ENCODE peak calls at places on chromosomes 6 and 20, in ten cellular contexts. P, J, C, D, O, E, S, I, G and R are unnamed samples.
A peak's percentile ranks its signal among the peaks of the same experiment; 100 is the strongest.

GRCh38 chr20:47250360-47250759 is 106.1 kb downstream of the ZMYND8 start:
- DNase-seq in P (no peak), J (no peak), C (no peak), D (no peak), O (no peak), E (no peak), S (no peak), I (no peak), G (no peak), R (no peak)

GRCh38 chr6:50093938-50094272 is 44.2 kb upstream of the DEFB112 start:
- DNase-seq in P (no peak), J (no peak), C (no peak), D (no peak), O (no peak), E (no peak), S (no peak), I (no peak), G (no peak), R (no peak)

GRCh38 chr6:132445201-132445951 is 44.1 kb upstream of the MOXD1 start:
- DNase-seq in P (no peak), J (peak; percentile 79), C (peak; percentile 96), D (peak; percentile 4), O (no peak), E (peak; percentile 84), S (no peak), I (no peak), G (peak; percentile 72), R (peak; percentile 52)

GRCh38 chr6:5422321-5422915 is 161.1 kb downstream of the FARS2 start:
- DNase-seq in P (no peak), J (peak; percentile 47), C (peak; percentile 72), D (no peak), O (no peak), E (peak; percentile 59), S (peak; percentile 7), I (peak; percentile 12), G (peak; percentile 57), R (peak; percentile 53)

GRCh38 chr6:17633465-17634188 is 33.5 kb downstream of the FAM8A1 start:
- DNase-seq in P (no peak), J (no peak), C (no peak), D (no peak), O (no peak), E (no peak), S (no peak), I (no peak), G (no peak), R (no peak)

GRCh38 chr20:37165031-37165430 is 14.1 kb upstream of the RPN2 start:
- DNase-seq in P (no peak), J (no peak), C (no peak), D (no peak), O (no peak), E (no peak), S (no peak), I (no peak), G (no peak), R (no peak)

GRCh38 chr6:158703121-158703839 is 53.4 kb downstream of the SYTL3 start:
- DNase-seq in P (no peak), J (no peak), C (no peak), D (no peak), O (peak; percentile 59), E (no peak), S (no peak), I (no peak), G (no peak), R (no peak)

GRCh38 chr6:151018035-151018434 is 152.5 kb downstream of the MTHFD1L start:
- DNase-seq in P (no peak), J (no peak), C (peak; percentile 63), D (no peak), O (no peak), E (no peak), S (peak; percentile 57), I (no peak), G (no peak), R (no peak)

GRCh38 chr6:83309344-83309743 is 116.2 kb downstream of the RWDD2A start:
- DNase-seq in P (no peak), J (no peak), C (peak; percentile 13), D (no peak), O (no peak), E (no peak), S (no peak), I (no peak), G (peak; percentile 14), R (peak; percentile 14)

GRCh38 chr6:39980839-39981580 is 46.7 kb upstream of the MOCS1 start:
- DNase-seq in P (no peak), J (peak; percentile 51), C (peak; percentile 60), D (peak; percentile 33), O (peak; percentile 20), E (peak; percentile 40), S (peak; percentile 37), I (peak; percentile 20), G (peak; percentile 72), R (peak; percentile 63)

GRCh38 chr6:13922750-13923149 is 2.0 kb upstream of the RNF182 start:
- DNase-seq in P (no peak), J (no peak), C (no peak), D (no peak), O (no peak), E (no peak), S (no peak), I (no peak), G (no peak), R (no peak)

GRCh38 chr6:13924949-13925881 is at the start of gene RNF182:
- DNase-seq in P (no peak), J (no peak), C (no peak), D (no peak), O (no peak), E (no peak), S (no peak), I (peak; percentile 23), G (no peak), R (peak; percentile 26)

GRCh38 chr6:13923527-13924145 is 1.1 kb upstream of the RNF182 start:
- DNase-seq in P (no peak), J (peak; percentile 74), C (peak; percentile 78), D (peak; percentile 15), O (no peak), E (peak; percentile 85), S (no peak), I (no peak), G (peak; percentile 21), R (peak; percentile 25)

GRCh38 chr6:13926378-13926777 is 1.6 kb downstream of the RNF182 start:
- DNase-seq in P (no peak), J (no peak), C (no peak), D (no peak), O (no peak), E (no peak), S (no peak), I (no peak), G (no peak), R (no peak)

GRCh38 chr6:13924146-13924948 is 405 bp upstream of the RNF182 start:
- DNase-seq in P (no peak), J (peak; percentile 34), C (peak; percentile 79), D (peak; percentile 43), O (no peak), E (peak; percentile 68), S (no peak), I (no peak), G (peak; percentile 30), R (peak; percentile 13)
- TF ChIP-seq CTCF in P (no peak), J (no peak), C (no peak), D (no peak), O (no peak), E (no peak), S (no peak), I (no peak), G (no peak), R (no peak)

GRCh38 chr6:109236140-109237081 is 141.1 kb downstream of the CEP57L1 start:
- DNase-seq in P (no peak), J (no peak), C (no peak), D (no peak), O (no peak), E (no peak), S (no peak), I (peak; percentile 36), G (no peak), R (no peak)
- TF ChIP-seq CTCF in P (no peak), J (no peak), C (no peak), D (no peak), O (no peak), E (no peak), S (no peak), I (no peak), G (no peak), R (no peak)

DNA sequence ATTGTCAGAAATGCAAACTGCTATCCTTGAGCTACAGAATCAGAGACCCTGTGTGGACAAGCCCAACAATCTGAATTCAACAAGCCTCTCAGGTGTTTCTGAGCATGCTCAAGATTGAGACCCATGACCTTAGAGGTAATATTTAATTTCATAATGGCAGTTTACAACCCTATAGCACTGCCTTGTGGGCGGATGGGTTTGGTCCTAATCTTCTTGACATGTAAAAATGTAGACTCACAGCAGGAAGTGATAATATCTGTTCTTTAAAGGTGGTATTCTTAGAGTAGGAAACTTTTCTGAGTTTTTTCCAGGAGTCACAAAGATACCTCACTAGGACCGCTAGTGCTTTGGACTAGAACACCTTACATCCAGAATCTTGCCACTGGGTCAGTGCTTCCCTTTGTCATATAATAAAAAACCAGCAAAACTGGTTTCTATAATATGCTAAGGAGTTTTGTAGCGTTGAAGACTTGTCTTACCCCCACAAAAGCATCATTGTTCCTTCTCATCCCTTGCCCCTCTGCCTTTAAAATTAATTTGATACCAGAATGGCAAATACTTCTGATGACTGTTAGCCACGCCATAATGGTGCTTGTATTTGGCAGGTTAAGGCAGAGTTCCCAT is 52.6 kb downstream of the E2F3 start:
- DNase-seq in P (no peak), J (no peak), C (no peak), D (no peak), O (no peak), E (no peak), S (no peak), I (no peak), G (no peak), R (no peak)
- TF ChIP-seq CTCF in P (no peak), J (no peak), C (no peak), D (no peak), O (no peak), E (no peak), S (no peak), I (no peak), G (no peak), R (no peak)

GRCh38 chr6:4018194-4019111 is 60.5 kb downstream of the FAM217A start:
- DNase-seq in P (peak; percentile 96), J (peak; percentile 88), C (peak; percentile 98), D (peak; percentile 63), O (peak; percentile 94), E (peak; percentile 97), S (peak; percentile 94), I (peak; percentile 96), G (peak; percentile 97), R (peak; percentile 97)

GRCh38 chr6:4020822-4021132 is 58.2 kb downstream of the FAM217A start:
- DNase-seq in P (no peak), J (no peak), C (no peak), D (no peak), O (no peak), E (no peak), S (no peak), I (no peak), G (no peak), R (no peak)

GRCh38 chr6:4021862-4022715 is 56.8 kb downstream of the FAM217A start:
- DNase-seq in P (no peak), J (no peak), C (no peak), D (no peak), O (no peak), E (peak; percentile 31), S (no peak), I (no peak), G (no peak), R (peak; percentile 44)

GRCh38 chr6:4023240-4023639 is 55.7 kb downstream of the FAM217A start:
- DNase-seq in P (no peak), J (no peak), C (no peak), D (no peak), O (no peak), E (no peak), S (no peak), I (no peak), G (no peak), R (no peak)

GRCh38 chr6:4021133-4021861 is 57.6 kb downstream of the FAM217A start:
- DNase-seq in P (peak; percentile 74), J (peak; percentile 95), C (peak; percentile 98), D (peak; percentile 60), O (peak; percentile 94), E (peak; percentile 98), S (peak; percentile 95), I (peak; percentile 96), G (peak; percentile 98), R (peak; percentile 97)
- TF ChIP-seq CTCF in P (peak; percentile 52), J (peak; percentile 38), C (peak; percentile 25), D (no peak), O (no peak), E (peak; percentile 39), S (peak; percentile 13), I (peak; percentile 24), G (peak; percentile 16), R (no peak)